ENCODE peak calls at places on chromosomes 6 and 20, in five cellular contexts. Q is Peyer's patch; Z is CD8-positive, alpha-beta T cell; N is body of pancreas; T is BJ. H is an unnamed sample.
A peak's percentile ranks its signal among the peaks of the same experiment; 100 is the strongest.

GRCh38 chr6:80502871-80503270 is 396.4 kb downstream of the BCKDHB start:
- DNase-seq in T (peak; percentile 4), Z (no peak), Q (no peak), N (no peak), H (no peak)

GRCh38 chr6:28742668-28743270 is 181.0 kb downstream of the TRIM27 start:
- DNase-seq in Q (no peak), Z (no peak), N (no peak), T (no peak), H (no peak)

GRCh38 chr20:52494244-52494643 is 302.7 kb upstream of the ZFP64 start:
- DNase-seq in N (no peak), Q (no peak), T (peak; percentile 91), Z (peak; percentile 6), H (peak; percentile 81)

GRCh38 chr6:66328181-66328580 is 621.2 kb upstream of the EYS start:
- DNase-seq in N (no peak), Q (no peak), T (no peak), Z (no peak), H (peak; percentile 39)

GRCh38 chr6:132961122-132961521 is 146.8 kb downstream of the RPS12 start:
- DNase-seq in T (no peak), Z (no peak), N (no peak), Q (no peak), H (no peak)

GRCh38 chr20:43383026-43383795 is 74.5 kb upstream of the SRSF6 start:
- DNase-seq in Q (no peak), T (no peak), N (no peak), Z (no peak), H (no peak)

GRCh38 chr6:6709106-6709505 is 120.6 kb downstream of the LY86 start:
- DNase-seq in Q (peak; percentile 29), T (no peak), N (no peak), Z (no peak), H (no peak)

GRCh38 chr6:136982928-136983327 is 60.8 kb downstream of the SLC35D3 start:
- DNase-seq in N (no peak), T (no peak), Q (no peak), Z (no peak), H (no peak)

GRCh38 chr6:158819213-158819976 is at the start of gene EZR:
- DNase-seq in N (peak; percentile 84), T (no peak), Q (peak; percentile 95), Z (peak; percentile 78), H (no peak)

GRCh38 chr20:59770270-59770669 is 163.2 kb downstream of the SYCP2 start:
- DNase-seq in T (no peak), Z (no peak), N (no peak), Q (no peak), H (no peak)

GRCh38 chr6:94636780-94637385 is 940.5 kb upstream of the MANEA start:
- DNase-seq in Z (no peak), N (no peak), Q (no peak), T (no peak), H (no peak)

GRCh38 chr6:25973923-25974555 is 11.4 kb downstream of the TRIM38 start:
- DNase-seq in Q (no peak), T (no peak), N (no peak), Z (no peak), H (no peak)

GRCh38 chr6:120096861-120097260 is 747.3 kb upstream of the MAN1A1 start:
- DNase-seq in N (no peak), T (no peak), Q (no peak), Z (no peak), H (no peak)

GRCh38 chr6:110944681-110945151 is 13.8 kb upstream of the GTF3C6 start:
- DNase-seq in Z (no peak), N (no peak), Q (no peak), T (peak; percentile 74), H (peak; percentile 36)

GRCh38 chr6:134734312-134734869 is 215.5 kb downstream of the ALDH8A1 start:
- DNase-seq in Q (no peak), N (no peak), T (no peak), Z (no peak), H (no peak)

GRCh38 chr6:83193747-83194582 is 808 bp downstream of the RWDD2A start:
- DNase-seq in T (no peak), N (peak; percentile 66), Z (peak; percentile 3), Q (peak; percentile 57), H (no peak)

GRCh38 chr20:34164569-34164968 is 52.5 kb upstream of the EIF2S2 start:
- DNase-seq in Z (no peak), Q (no peak), N (no peak), T (no peak), H (no peak)

GRCh38 chr6:133923938-133924593 is 29.0 kb upstream of the TBPL1 start:
- DNase-seq in Q (peak; percentile 86), N (peak; percentile 76), Z (peak; percentile 17), T (peak; percentile 27), H (peak; percentile 46)

GRCh38 chr6:34648808-34649207 is 47.8 kb downstream of the ILRUN start:
- DNase-seq in T (no peak), Z (no peak), Q (no peak), N (no peak), H (no peak)

GRCh38 chr20:51399138-51399890 is 143.2 kb downstream of the NFATC2 start:
- DNase-seq in T (no peak), Q (no peak), N (no peak), Z (no peak), H (no peak)

GRCh38 chr20:3203315-3204123 is 963 bp downstream of the DDRGK1 start:
- DNase-seq in Q (peak; percentile 57), N (peak; percentile 40), T (no peak), Z (no peak), H (no peak)

GRCh38 chr6:160420253-160420968 is 72.2 kb downstream of the SLC22A3 start:
- DNase-seq in Q (no peak), T (no peak), N (no peak), Z (no peak), H (no peak)

GRCh38 chr6:156517090-156517489 is 260.1 kb upstream of the ARID1B start:
- DNase-seq in N (no peak), Q (no peak), Z (no peak), T (no peak), H (no peak)

GRCh38 chr6:53107091-53107490 is 41.5 kb downstream of the GCM1 start:
- DNase-seq in N (no peak), T (no peak), Z (no peak), Q (no peak), H (peak; percentile 26)

GRCh38 chr20:18263723-18264122 is 24.6 kb upstream of the ZNF133 start:
- DNase-seq in Z (no peak), N (no peak), Q (peak; percentile 70), T (no peak), H (no peak)

GRCh38 chr6:28336284-28337024 is 506 bp upstream of the ZSCAN31 start:
- DNase-seq in Q (peak; percentile 57), Z (peak; percentile 4), T (no peak), N (peak; percentile 21), H (no peak)

DNA sequence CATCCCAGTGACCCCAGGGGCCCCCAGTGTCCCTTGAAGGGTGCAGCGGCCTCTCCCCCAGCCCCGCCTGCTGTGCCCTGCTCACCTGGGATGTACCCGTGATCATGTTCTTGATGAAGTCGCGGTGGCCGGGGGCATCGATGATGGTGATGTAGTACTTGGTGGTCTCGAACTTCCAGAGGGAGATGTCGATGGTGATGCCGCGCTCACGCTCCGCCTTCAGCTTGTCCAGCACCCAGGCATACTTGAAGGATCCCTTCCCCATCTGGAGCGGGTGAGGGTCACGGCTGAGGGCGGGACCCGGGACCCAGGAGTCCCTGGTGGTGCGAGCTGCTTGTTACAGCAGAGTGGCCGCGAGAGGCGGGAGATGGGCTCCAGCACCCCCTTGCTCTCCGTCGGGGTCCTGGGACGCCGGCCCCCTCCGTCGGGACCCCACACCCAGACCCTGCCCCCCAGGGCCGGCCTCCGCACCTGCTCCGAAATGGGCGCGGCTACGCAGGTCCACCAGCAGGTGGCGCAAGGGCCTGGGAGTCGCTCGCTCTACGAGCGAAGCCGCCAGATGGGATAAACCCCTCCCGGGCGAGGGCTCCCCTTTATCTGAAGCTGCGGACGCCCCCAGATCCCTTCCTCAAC is 3.0 kb downstream of the EEF1A2 start:
- DNase-seq in Z (peak; percentile 76), N (peak; percentile 69), Q (peak; percentile 84), T (no peak), H (no peak)
- TF ChIP-seq CTCF in Z (peak; percentile 95), N (peak; percentile 83), Q (peak; percentile 89), T (peak; percentile 95), H (peak; percentile 94)

GRCh38 chr20:32479012-32479411 is 106.1 kb downstream of the NOL4L start:
- DNase-seq in T (no peak), Q (no peak), N (no peak), Z (no peak), H (no peak)

GRCh38 chr20:32480361-32481199 is 104.6 kb downstream of the NOL4L start:
- DNase-seq in Z (no peak), N (no peak), Q (no peak), T (no peak), H (no peak)

GRCh38 chr20:32481311-32482103 is 103.6 kb downstream of the NOL4L start:
- DNase-seq in Q (no peak), Z (no peak), T (no peak), N (no peak), H (no peak)

GRCh38 chr20:32478576-32478975 is 106.6 kb downstream of the NOL4L start:
- DNase-seq in Z (no peak), N (no peak), Q (no peak), T (no peak), H (no peak)

GRCh38 chr20:32479697-32480140 is 105.4 kb downstream of the NOL4L start:
- DNase-seq in Z (no peak), Q (peak; percentile 64), N (no peak), T (no peak), H (no peak)
- H3K4me3 ChIP-seq in Z (no peak overlapping the region), Q (no peak overlapping the region), N (no peak overlapping the region), T (no peak overlapping the region), H (no peak overlapping the region)

DNA sequence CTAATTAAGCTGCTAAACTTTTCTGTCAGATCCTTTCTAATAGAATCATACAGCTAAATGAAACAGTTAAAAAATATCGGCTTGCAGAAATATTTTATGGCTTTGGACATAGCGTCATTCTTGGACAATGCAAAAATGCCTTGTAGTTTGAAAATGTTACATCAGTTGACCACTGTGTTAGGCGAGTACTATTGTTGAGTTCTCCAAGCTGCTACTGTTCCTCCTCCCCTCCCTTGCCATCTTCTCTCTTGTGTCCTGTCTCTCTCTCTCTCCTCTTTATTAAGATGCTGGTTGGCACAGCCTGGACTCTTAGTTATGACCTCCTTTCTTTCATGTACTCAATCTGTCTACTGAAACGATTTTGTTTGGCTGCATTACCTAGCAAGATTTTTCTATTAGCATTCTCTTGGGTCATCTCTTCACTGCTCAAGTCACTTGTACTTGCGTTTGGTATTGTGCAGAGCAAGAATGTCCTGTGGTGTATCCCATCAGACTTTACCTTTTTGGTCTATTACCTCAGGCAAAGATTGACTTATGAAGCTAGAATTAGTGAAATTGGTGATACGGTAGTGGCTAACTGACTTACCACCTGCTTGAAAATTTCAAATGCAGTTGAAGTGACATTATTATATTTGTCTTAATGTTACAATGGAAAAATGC is 127.9 kb downstream of the FARS2 start:
- DNase-seq in Z (no peak), N (no peak), T (no peak), Q (no peak), H (no peak)
- TF ChIP-seq CTCF in Z (no peak), N (no peak), T (no peak), Q (no peak), H (no peak)

GRCh38 chr6:33199687-33200233 is 705 bp downstream of the RXRB start:
- DNase-seq in T (no peak), Q (no peak), N (peak; percentile 80), Z (peak; percentile 56), H (no peak)

GRCh38 chr6:33197431-33198048 is 2.9 kb downstream of the RXRB start:
- DNase-seq in Q (peak; percentile 59), Z (no peak), T (no peak), N (peak; percentile 59), H (peak; percentile 45)

GRCh38 chr6:33200234-33201146 is at the start of the genes RXRB and SLC39A7:
- DNase-seq in N (peak; percentile 99), T (peak; percentile 96), Z (peak; percentile 99), Q (peak; percentile 100), H (peak; percentile 94)

GRCh38 chr6:33198159-33198852 is 2.2 kb downstream of the RXRB start:
- DNase-seq in T (no peak), N (no peak), Q (no peak), Z (no peak), H (no peak)

GRCh38 chr6:33198853-33199436 is 1.5 kb downstream of the RXRB start:
- DNase-seq in Z (no peak), T (no peak), N (no peak), Q (no peak), H (no peak)
- H3K4me3 ChIP-seq in Z (no peak overlapping the region), T (peak overlapping the region; percentile 78), N (no peak overlapping the region), Q (no peak overlapping the region), H (peak overlapping the region; percentile 95)

H was measured in retinal pigment epithelial cell.